ENCODE peak calls at places on chromosome 7, in six cellular contexts. D is WERI-Rb-1, P is lower lobe of right lung, U is H1, L is body of pancreas, J is A549. K is an unnamed sample.
A peak's percentile ranks its signal among the peaks of the same experiment; 100 is the strongest.

GRCh38 chr7:8418627-8419245 is 14.7 kb upstream of the NXPH1 start:
- DNase-seq in D (peak; percentile 64), P (no peak), U (peak; percentile 67), L (peak; percentile 67), J (peak; percentile 31), K (no peak)

GRCh38 chr7:11527707-11528106 is 304.3 kb downstream of the THSD7A start:
- DNase-seq in D (no peak), P (no peak), U (no peak), L (no peak), J (no peak), K (no peak)

GRCh38 chr7:69018200-69018599 is 580.1 kb upstream of the AUTS2 start:
- DNase-seq in D (peak; percentile 71), P (no peak), U (peak; percentile 66), L (no peak), J (no peak), K (no peak)

GRCh38 chr7:141587304-141587703 is 36.1 kb downstream of the AGK start:
- DNase-seq in D (no peak), P (no peak), U (no peak), L (no peak), J (no peak), K (no peak)

GRCh38 chr7:14858410-14858809 is 44.1 kb downstream of the DGKB start:
- DNase-seq in D (peak; percentile 29), P (no peak), U (no peak), L (no peak), J (no peak), K (no peak)

GRCh38 chr7:150945853-150946825 is 32.0 kb downstream of the KCNH2 start:
- DNase-seq in D (no peak), P (peak; percentile 54), U (no peak), L (no peak), J (no peak), K (peak; percentile 71)

GRCh38 chr7:48887500-48887899 is 36.8 kb upstream of the CDC14C start:
- DNase-seq in D (no peak), P (no peak), U (no peak), L (no peak), J (no peak), K (no peak)

GRCh38 chr7:92608380-92609322 is 18.5 kb upstream of the FAM133B start:
- DNase-seq in D (peak; percentile 68), P (peak; percentile 71), U (peak; percentile 85), L (peak; percentile 79), J (no peak), K (no peak)

GRCh38 chr7:2698581-2699288 is 10.7 kb downstream of the AMZ1 start:
- DNase-seq in D (no peak), P (no peak), U (no peak), L (no peak), J (no peak), K (peak; percentile 82)

GRCh38 chr7:151125835-151126481 is 39.7 kb downstream of the AGAP3 start:
- DNase-seq in D (no peak), P (peak; percentile 39), U (peak; percentile 82), L (no peak), J (no peak), K (no peak)

GRCh38 chr7:160958-161725 is 31.2 kb upstream of the FAM20C start:
- DNase-seq in D (no peak), P (peak; percentile 36), U (no peak), L (no peak), J (no peak), K (peak; percentile 58)

GRCh38 chr7:6636741-6637543 is at the start of gene ZNF316:
- DNase-seq in D (peak; percentile 62), P (peak; percentile 79), U (no peak), L (peak; percentile 62), J (peak; percentile 71), K (peak; percentile 94)

GRCh38 chr7:29806131-29806792 is at the start of gene WIPF3:
- DNase-seq in D (peak; percentile 37), P (peak; percentile 48), U (peak; percentile 80), L (peak; percentile 40), J (peak; percentile 22), K (no peak)
- H3K4me3 ChIP-seq in D (peak within 1 kb of the TSS; percentile 45), P (peak within 1 kb of the TSS; percentile 47), U (peak within 1 kb of the TSS; percentile 65), L (peak within 1 kb of the TSS; percentile 43), J (peak within 1 kb of the TSS; percentile 59), K (peak within 1 kb of the TSS; percentile 36)

DNA sequence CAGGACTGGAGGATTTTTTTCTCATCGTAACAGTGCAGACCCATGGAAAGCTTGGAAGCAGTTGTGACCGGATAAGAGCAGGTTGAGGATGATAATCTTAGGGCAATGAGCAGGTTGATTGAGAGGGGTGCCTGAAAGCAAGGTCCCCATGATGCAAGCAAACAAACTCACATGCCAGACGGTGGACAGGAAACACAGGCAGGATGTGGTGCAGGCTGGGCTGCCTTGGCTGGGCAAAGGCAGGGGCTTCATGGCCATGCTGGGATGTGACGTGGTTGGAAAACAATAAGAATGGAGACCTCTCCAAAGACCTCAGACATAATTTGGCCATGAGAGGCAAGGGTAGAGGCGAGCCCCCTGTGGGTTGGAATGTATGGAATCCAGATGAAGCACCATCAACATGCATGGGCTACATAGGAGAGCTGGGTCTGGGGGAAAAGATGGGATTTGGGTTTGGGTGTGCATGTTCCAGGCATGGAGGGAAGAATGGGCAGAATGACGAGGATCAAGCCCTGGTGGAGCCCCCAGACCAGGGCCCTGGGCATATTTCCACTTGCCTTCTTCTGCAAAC is 58.3 kb downstream of the IKZF1 start:
- DNase-seq in D (no peak), P (no peak), U (no peak), L (no peak), J (no peak), K (peak; percentile 88)
- H3K27ac ChIP-seq in D (no peak overlapping the region), P (no peak overlapping the region), U (no peak overlapping the region), L (no peak overlapping the region), J (no peak overlapping the region), K (peak overlapping the region; percentile 66)

GRCh38 chr7:47882635-47883034 is 65.6 kb downstream of the PKD1L1 start:
- DNase-seq in D (no peak), P (no peak), U (peak; percentile 37), L (no peak), J (no peak), K (no peak)

GRCh38 chr7:47877336-47877735 is 70.9 kb downstream of the PKD1L1 start:
- DNase-seq in D (no peak), P (no peak), U (no peak), L (no peak), J (no peak), K (no peak)

GRCh38 chr7:47875406-47875805 is 72.9 kb downstream of the PKD1L1 start:
- DNase-seq in D (no peak), P (no peak), U (no peak), L (no peak), J (no peak), K (no peak)

GRCh38 chr7:47875998-47876744 is 72.1 kb downstream of the PKD1L1 start:
- DNase-seq in D (no peak), P (no peak), U (peak; percentile 26), L (no peak), J (no peak), K (no peak)

DNA sequence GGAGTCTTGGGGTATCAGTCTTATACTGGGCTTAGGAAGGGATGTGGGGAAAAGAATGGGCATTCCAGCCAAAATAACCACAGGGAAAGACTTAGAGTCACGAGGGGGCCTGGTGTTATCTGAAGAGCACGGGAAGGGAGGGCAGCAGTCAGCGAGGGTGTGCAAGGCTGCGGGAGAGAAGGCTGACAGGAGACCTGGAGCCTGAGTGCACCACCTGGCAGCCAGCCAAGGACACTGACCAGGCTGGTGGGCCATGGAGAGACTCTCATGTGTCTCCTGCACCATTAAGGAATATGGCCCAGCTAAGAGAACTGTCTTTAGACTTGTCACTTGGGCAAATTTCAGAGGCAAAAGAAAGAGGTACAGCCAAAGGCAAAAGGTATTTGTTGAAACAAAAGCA is 69.6 kb downstream of the PKD1L1 start:
- DNase-seq in D (no peak), P (no peak), U (no peak), L (no peak), J (no peak), K (no peak)
- TF ChIP-seq CTCF in D (no peak), P (no peak), U (no peak), L (no peak), J (no peak), K (no peak)

GRCh38 chr7:55476071-55476803 is 96.1 kb downstream of the VOPP1 start:
- DNase-seq in D (no peak), P (no peak), U (no peak), L (no peak), J (no peak), K (peak; percentile 57)

GRCh38 chr7:55476852-55477780 is 95.2 kb downstream of the VOPP1 start:
- DNase-seq in D (no peak), P (no peak), U (peak; percentile 39), L (no peak), J (no peak), K (peak; percentile 58)

GRCh38 chr7:55474944-55475911 is 97.1 kb downstream of the VOPP1 start:
- DNase-seq in D (no peak), P (no peak), U (no peak), L (no peak), J (no peak), K (peak; percentile 70)

GRCh38 chr7:55478700-55479099 is 93.6 kb downstream of the VOPP1 start:
- DNase-seq in D (no peak), P (no peak), U (peak; percentile 10), L (no peak), J (no peak), K (peak; percentile 51)

DNA sequence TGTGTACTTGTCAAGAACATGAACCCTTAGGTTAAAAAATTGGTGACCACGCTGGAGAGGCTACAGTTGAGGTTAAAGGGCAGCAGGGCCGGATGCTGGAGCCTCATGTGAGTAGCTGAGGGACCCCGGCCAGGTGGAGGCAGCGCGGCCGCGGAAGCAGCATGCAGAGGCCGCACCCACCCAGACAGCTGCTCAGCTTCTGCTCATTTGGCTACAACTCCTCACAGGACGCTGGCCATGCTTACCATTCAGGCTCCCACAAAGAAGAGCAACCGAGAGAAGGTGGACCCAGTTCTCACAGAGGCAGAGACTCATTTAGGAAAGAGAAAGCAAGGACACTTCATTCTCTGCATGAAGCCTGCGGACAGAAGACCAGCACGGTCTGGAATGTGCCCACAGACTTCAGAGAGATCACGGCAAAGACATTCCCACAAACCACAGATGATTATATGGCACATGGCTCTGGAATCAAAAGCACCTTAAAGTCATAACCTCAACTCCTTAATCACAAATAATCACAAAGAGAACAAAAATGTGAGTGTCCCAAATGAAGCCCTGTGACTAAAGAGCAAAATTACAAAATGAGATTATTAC is 94.4 kb downstream of the VOPP1 start:
- DNase-seq in D (no peak), P (no peak), U (peak; percentile 45), L (no peak), J (no peak), K (peak; percentile 55)
- H3K4me3 ChIP-seq in D (no peak overlapping the region), P (no peak overlapping the region), U (no peak overlapping the region), L (no peak overlapping the region), J (no peak overlapping the region), K (no peak overlapping the region)

GRCh38 chr7:137932881-137933269 is 69.0 kb downstream of the CREB3L2 start:
- DNase-seq in D (no peak), P (no peak), U (no peak), L (no peak), J (no peak), K (no peak)
- H3K27ac ChIP-seq in D (no peak overlapping the region), P (peak overlapping the region; percentile 75), U (no peak overlapping the region), L (peak overlapping the region; percentile 30), J (peak overlapping the region; percentile 81), K (no peak overlapping the region)

GRCh38 chr7:24715661-24716479 is 41.4 kb downstream of the GSDME start:
- DNase-seq in D (peak; percentile 52), P (no peak), U (peak; percentile 56), L (no peak), J (peak; percentile 53), K (peak; percentile 70)
- TF ChIP-seq CTCF in D (peak; percentile 85), P (no peak), U (peak; percentile 59), L (peak; percentile 24), J (peak; percentile 43), K (no peak)